ENCODE peak calls at places on chromosomes 1 and 21, in seven cellular contexts. V is EL, D is T-helper 22 cell, I is progenitor cell of endocrine pancreas, Y is NCI-H1694, N is cardiac fibroblast, G is LoVo. F is an unnamed sample.

GRCh38 chr21:43270800-43271261 is 102.0 kb downstream of the CRYAA start:
- DNase-seq in V (no peak), D (no peak), I (no peak), Y (no peak), N (no peak), G (no peak), F (no peak)

GRCh38 chr1:42784946-42785693 is at the start of gene TMEM269:
- DNase-seq in V (no peak), D (peak; percentile 3), I (no peak), Y (no peak), N (peak; percentile 2), G (no peak), F (peak; percentile 17)

GRCh38 chr1:50332941-50333594 is 90.2 kb downstream of the DMRTA2 start:
- DNase-seq in V (peak; percentile 54), D (no peak), I (peak; percentile 65), Y (no peak), N (peak; percentile 33), G (peak; percentile 72), F (peak; percentile 77)

GRCh38 chr1:95957748-95958147 is 723.7 kb downstream of the RWDD3 start:
- DNase-seq in V (no peak), D (no peak), I (no peak), Y (no peak), N (no peak), G (no peak), F (no peak)

GRCh38 chr1:208015255-208015654 is 104.3 kb upstream of the CD34 start:
- DNase-seq in V (no peak), D (no peak), I (no peak), Y (no peak), N (no peak), G (no peak), F (no peak)

GRCh38 chr1:225447649-225448048 is 19.8 kb upstream of the LBR start:
- DNase-seq in V (no peak), D (no peak), I (no peak), Y (no peak), N (peak; percentile 36), G (no peak), F (no peak)

GRCh38 chr1:234755449-234755863 is 145.5 kb upstream of the IRF2BP2 start:
- DNase-seq in V (peak; percentile 91), D (no peak), I (no peak), Y (no peak), N (peak; percentile 91), G (no peak), F (peak; percentile 90)

GRCh38 chr1:151606384-151606783 is 5.5 kb upstream of the SNX27 start:
- DNase-seq in V (peak; percentile 18), D (no peak), I (no peak), Y (no peak), N (peak; percentile 36), G (peak; percentile 77), F (peak; percentile 58)

GRCh38 chr1:58397187-58397820 is 149.2 kb downstream of the OMA1 start:
- DNase-seq in V (peak; percentile 93), D (no peak), I (no peak), Y (no peak), N (peak; percentile 71), G (peak; percentile 29), F (peak; percentile 67)

GRCh38 chr1:219875860-219876259 is 52.5 kb downstream of the SLC30A10 start:
- DNase-seq in V (no peak), D (no peak), I (no peak), Y (no peak), N (no peak), G (no peak), F (no peak)

GRCh38 chr1:14549897-14550635 is 48.4 kb upstream of the KAZN start:
- DNase-seq in V (no peak), D (no peak), I (no peak), Y (no peak), N (no peak), G (no peak), F (no peak)

GRCh38 chr21:36753556-36753955 is 54.6 kb downstream of the SIM2 start:
- DNase-seq in V (peak; percentile 82), D (no peak), I (no peak), Y (no peak), N (peak; percentile 81), G (no peak), F (peak; percentile 49)

GRCh38 chr1:55812281-55812680 is 597.1 kb upstream of the USP24 start:
- DNase-seq in V (peak; percentile 24), D (no peak), I (no peak), Y (no peak), N (peak; percentile 40), G (no peak), F (no peak)

GRCh38 chr1:33364578-33364945 is 43.7 kb upstream of the A3GALT2 start:
- DNase-seq in V (no peak), D (no peak), I (no peak), Y (peak; percentile 82), N (no peak), G (no peak), F (no peak)

GRCh38 chr21:34128124-34128523 is 54.7 kb downstream of the MRPS6 start:
- DNase-seq in V (no peak), D (no peak), I (no peak), Y (no peak), N (no peak), G (no peak), F (no peak)

GRCh38 chr1:14926818-14927555 is 226.6 kb upstream of the TMEM51 start:
- DNase-seq in V (no peak), D (no peak), I (no peak), Y (no peak), N (no peak), G (no peak), F (no peak)

GRCh38 chr21:29718081-29718815 is 221.5 kb downstream of the GRIK1 start:
- DNase-seq in V (no peak), D (no peak), I (no peak), Y (no peak), N (peak; percentile 94), G (no peak), F (no peak)

GRCh38 chr1:30735668-30736498 is 12.5 kb upstream of the MATN1 start:
- DNase-seq in V (no peak), D (no peak), I (no peak), Y (no peak), N (no peak), G (no peak), F (no peak)

GRCh38 chr1:212950243-212951057 is at the start of gene VASH2:
- DNase-seq in V (peak; percentile 89), D (peak; percentile 24), I (peak; percentile 70), Y (peak; percentile 84), N (peak; percentile 65), G (peak; percentile 89), F (peak; percentile 90)

GRCh38 chr1:230251644-230252191 is 174.4 kb downstream of the PGBD5 start:
- DNase-seq in V (no peak), D (no peak), I (no peak), Y (no peak), N (no peak), G (no peak), F (no peak)

GRCh38 chr1:219247441-219247840 is 73.8 kb downstream of the LYPLAL1 start:
- DNase-seq in V (peak; percentile 2), D (no peak), I (no peak), Y (no peak), N (no peak), G (no peak), F (no peak)

GRCh38 chr1:18263547-18264130 is 156.0 kb downstream of the IGSF21 start:
- DNase-seq in V (no peak), D (no peak), I (no peak), Y (no peak), N (no peak), G (no peak), F (no peak)

GRCh38 chr1:97849350-97850339 is 71.2 kb downstream of the DPYD start:
- DNase-seq in V (peak; percentile 87), D (no peak), I (no peak), Y (no peak), N (peak; percentile 90), G (no peak), F (peak; percentile 76)

GRCh38 chr1:45355683-45356082 is 15.4 kb upstream of the MUTYH start:
- DNase-seq in V (no peak), D (no peak), I (no peak), Y (no peak), N (no peak), G (no peak), F (no peak)

GRCh38 chr1:54297596-54298283 is 97.8 kb downstream of the MRPL37 start:
- DNase-seq in V (no peak), D (no peak), I (no peak), Y (peak; percentile 33), N (peak; percentile 18), G (peak; percentile 50), F (no peak)

GRCh38 chr21:18722193-18722592 is 318.6 kb upstream of the TMPRSS15 start:
- DNase-seq in V (no peak), D (no peak), I (no peak), Y (no peak), N (no peak), G (no peak), F (no peak)

GRCh38 chr1:240515505-240515904 is 96.5 kb downstream of the GREM2 start:
- DNase-seq in V (peak; percentile 54), D (no peak), I (no peak), Y (no peak), N (peak; percentile 43), G (no peak), F (peak; percentile 83)

GRCh38 chr1:232372431-232373225 is 257.3 kb downstream of the SIPA1L2 start:
- DNase-seq in V (no peak), D (no peak), I (no peak), Y (no peak), N (no peak), G (no peak), F (no peak)

GRCh38 chr1:206892351-206892984 is 4.8 kb upstream of the IL24 start:
- DNase-seq in V (peak; percentile 45), D (no peak), I (no peak), Y (no peak), N (peak; percentile 74), G (no peak), F (no peak)

GRCh38 chr1:228315484-228315944 is 91.1 kb downstream of the TRIM11 start:
- DNase-seq in V (no peak), D (no peak), I (no peak), Y (no peak), N (no peak), G (no peak), F (no peak)

GRCh38 chr1:35845766-35846165 is 37.2 kb upstream of the AGO1 start:
- DNase-seq in V (no peak), D (no peak), I (no peak), Y (peak; percentile 42), N (no peak), G (no peak), F (peak; percentile 6)

GRCh38 chr1:94156226-94156625 is 35.3 kb upstream of the ABCA4 start:
- DNase-seq in V (no peak), D (no peak), I (no peak), Y (no peak), N (no peak), G (no peak), F (no peak)

GRCh38 chr1:211066781-211067384 is 67.1 kb downstream of the KCNH1 start:
- DNase-seq in V (no peak), D (no peak), I (no peak), Y (no peak), N (no peak), G (no peak), F (no peak)

GRCh38 chr1:117664314-117664713 is 58.5 kb downstream of the TENT5C start:
- DNase-seq in V (no peak), D (peak; percentile 65), I (no peak), Y (no peak), N (no peak), G (no peak), F (no peak)

GRCh38 chr1:196376648-196377295 is 231.5 kb downstream of the KCNT2 start:
- DNase-seq in V (no peak), D (no peak), I (no peak), Y (no peak), N (no peak), G (no peak), F (no peak)

GRCh38 chr1:207811920-207812720 is 60.3 kb downstream of the CD46 start:
- DNase-seq in V (peak; percentile 35), D (no peak), I (no peak), Y (no peak), N (peak; percentile 51), G (no peak), F (peak; percentile 16)

GRCh38 chr1:71521655-71522264 is 440.9 kb upstream of the ZRANB2 start:
- DNase-seq in V (peak; percentile 30), D (no peak), I (no peak), Y (peak; percentile 51), N (peak; percentile 70), G (peak; percentile 27), F (peak; percentile 18)

F was measured in Daoy.